ENCODE peak calls at places on chromosomes 1 and 21, in ten cellular contexts. P is kidney, I is Panc1, S is Peyer's patch, J is endodermal cell, C is ovary, O is tibial nerve, F is cardiac muscle cell, A is A673, T is PC-9. M is an unnamed sample.

GRCh38 chr1:92583821-92584760 is 97.4 kb upstream of the GFI1 start:
- DNase-seq in P (no peak), I (no peak), S (no peak), J (no peak), C (no peak), O (no peak), F (no peak), A (no peak), T (peak; percentile 66), M (no peak)

GRCh38 chr1:200979574-200980451 is 43.7 kb downstream of the KIF21B start:
- DNase-seq in P (no peak), I (no peak), S (peak; percentile 45), J (peak; percentile 94), C (no peak), O (no peak), F (no peak), A (peak; percentile 69), T (peak; percentile 47), M (peak; percentile 83)

GRCh38 chr1:113931456-113931855 is 2.3 kb downstream of the HIPK1 start:
- DNase-seq in P (no peak), I (no peak), S (no peak), J (no peak), C (no peak), O (no peak), F (no peak), A (no peak), T (peak; percentile 78), M (no peak)

GRCh38 chr1:203035111-203036000 is 9.1 kb downstream of the PPFIA4 start:
- DNase-seq in P (peak; percentile 59), I (no peak), S (no peak), J (peak; percentile 49), C (no peak), O (no peak), F (peak; percentile 45), A (no peak), T (no peak), M (no peak)

GRCh38 chr21:44453120-44453519 is 2.2 kb upstream of the LRRC3 start:
- DNase-seq in P (no peak), I (no peak), S (no peak), J (no peak), C (no peak), O (no peak), F (no peak), A (no peak), T (no peak), M (no peak)

GRCh38 chr1:53652441-53653199 is 86.3 kb downstream of the GLIS1 start:
- DNase-seq in P (peak; percentile 7), I (no peak), S (no peak), J (no peak), C (no peak), O (no peak), F (no peak), A (no peak), T (no peak), M (no peak)

GRCh38 chr1:179883739-179884138 is 1.7 kb downstream of the TOR1AIP1 start:
- DNase-seq in P (no peak), I (no peak), S (peak; percentile 25), J (peak; percentile 73), C (no peak), O (no peak), F (peak; percentile 28), A (no peak), T (peak; percentile 78), M (no peak)

GRCh38 chr1:38584408-38585037 is 275.0 kb downstream of the RRAGC start:
- DNase-seq in P (no peak), I (no peak), S (no peak), J (peak; percentile 44), C (no peak), O (no peak), F (no peak), A (peak; percentile 76), T (no peak), M (no peak)

GRCh38 chr1:118984086-118984989 is 3.8 kb downstream of the TBX15 start:
- DNase-seq in P (no peak), I (no peak), S (no peak), J (peak; percentile 83), C (no peak), O (no peak), F (peak; percentile 66), A (no peak), T (no peak), M (no peak)

GRCh38 chr1:90851711-90852050 is 134.6 kb upstream of the BARHL2 start:
- DNase-seq in P (no peak), I (no peak), S (no peak), J (no peak), C (no peak), O (no peak), F (no peak), A (no peak), T (no peak), M (no peak)
- TF ChIP-seq CTCF in P (no peak), I (peak; percentile 70), S (no peak), J (no peak), C (no peak), O (no peak), F (no peak), A (no peak), T (peak; percentile 19), M (no peak)

GRCh38 chr1:112625696-112626095 is 6.1 kb downstream of the CAPZA1 start:
- DNase-seq in P (no peak), I (no peak), S (no peak), J (no peak), C (peak; percentile 27), O (no peak), F (peak; percentile 12), A (no peak), T (no peak), M (peak; percentile 39)

GRCh38 chr1:112629256-112629655 is 9.6 kb downstream of the CAPZA1 start:
- DNase-seq in P (no peak), I (no peak), S (no peak), J (no peak), C (no peak), O (no peak), F (no peak), A (no peak), T (no peak), M (no peak)

GRCh38 chr1:112626887-112627286 is 7.3 kb downstream of the CAPZA1 start:
- DNase-seq in P (no peak), I (no peak), S (no peak), J (no peak), C (no peak), O (no peak), F (no peak), A (no peak), T (no peak), M (no peak)

GRCh38 chr1:112628516-112628915 is 8.9 kb downstream of the CAPZA1 start:
- DNase-seq in P (no peak), I (no peak), S (no peak), J (no peak), C (no peak), O (no peak), F (no peak), A (no peak), T (no peak), M (no peak)

DNA sequence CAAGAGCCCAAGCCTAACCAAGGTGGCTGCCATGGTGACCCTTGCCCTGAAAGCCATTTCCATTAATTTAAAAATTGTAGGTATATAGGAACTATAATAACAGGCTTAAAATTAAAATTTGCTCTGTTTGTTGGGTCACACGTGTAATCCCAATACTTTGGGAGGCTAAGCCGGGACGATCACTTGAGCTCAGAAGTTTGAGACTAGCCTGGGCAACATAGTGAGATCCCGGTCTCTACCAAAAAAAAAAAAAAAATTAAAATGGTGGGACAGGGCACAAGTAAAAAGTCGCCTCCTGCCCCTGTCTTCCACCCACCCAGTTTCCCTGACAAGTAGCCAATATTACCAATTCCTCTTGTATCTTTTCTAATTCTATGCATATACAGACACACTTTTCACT is 6.6 kb downstream of the CAPZA1 start:
- DNase-seq in P (no peak), I (no peak), S (no peak), J (no peak), C (no peak), O (no peak), F (no peak), A (no peak), T (no peak), M (no peak)
- H3K4me1 ChIP-seq in P (peaks cover 8% of the 10 kb centered on the region), I (peaks cover 21% of the 10 kb centered on the region), S (peaks cover 4% of the 10 kb centered on the region), J (no peaks in the 10 kb centered on the region), C (peaks cover 3% of the 10 kb centered on the region), O (peaks cover 82% of the 10 kb centered on the region), F (no peaks in the 10 kb centered on the region), A (peaks cover 17% of the 10 kb centered on the region), T (peaks cover 15% of the 10 kb centered on the region), M (no peaks in the 10 kb centered on the region)

DNA sequence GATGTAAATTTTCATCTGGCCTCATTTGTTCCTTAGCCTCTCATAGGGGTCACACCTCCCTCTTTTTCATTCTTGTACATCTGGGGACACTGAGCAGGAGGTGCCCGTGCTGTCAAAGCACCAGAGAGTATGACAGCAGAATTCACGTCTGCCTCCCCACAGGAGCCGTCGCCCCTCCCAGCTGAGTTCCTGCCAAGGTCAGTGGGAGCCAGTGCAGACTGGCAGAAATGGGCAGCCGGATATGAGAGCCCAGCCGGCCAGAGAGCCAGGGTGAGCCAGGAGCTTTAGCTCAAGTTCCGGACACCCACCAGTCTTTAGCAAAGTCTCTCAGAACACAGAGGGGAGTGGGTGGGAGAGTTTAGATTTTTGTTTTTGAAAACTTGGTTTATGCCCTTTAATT is 21.9 kb downstream of the GPR137B start:
- DNase-seq in P (no peak), I (no peak), S (no peak), J (no peak), C (no peak), O (no peak), F (no peak), A (no peak), T (no peak), M (no peak)
- TF ChIP-seq CTCF in P (no peak), I (no peak), S (no peak), J (no peak), C (no peak), O (no peak), F (no peak), A (no peak), T (no peak), M (no peak)

DNA sequence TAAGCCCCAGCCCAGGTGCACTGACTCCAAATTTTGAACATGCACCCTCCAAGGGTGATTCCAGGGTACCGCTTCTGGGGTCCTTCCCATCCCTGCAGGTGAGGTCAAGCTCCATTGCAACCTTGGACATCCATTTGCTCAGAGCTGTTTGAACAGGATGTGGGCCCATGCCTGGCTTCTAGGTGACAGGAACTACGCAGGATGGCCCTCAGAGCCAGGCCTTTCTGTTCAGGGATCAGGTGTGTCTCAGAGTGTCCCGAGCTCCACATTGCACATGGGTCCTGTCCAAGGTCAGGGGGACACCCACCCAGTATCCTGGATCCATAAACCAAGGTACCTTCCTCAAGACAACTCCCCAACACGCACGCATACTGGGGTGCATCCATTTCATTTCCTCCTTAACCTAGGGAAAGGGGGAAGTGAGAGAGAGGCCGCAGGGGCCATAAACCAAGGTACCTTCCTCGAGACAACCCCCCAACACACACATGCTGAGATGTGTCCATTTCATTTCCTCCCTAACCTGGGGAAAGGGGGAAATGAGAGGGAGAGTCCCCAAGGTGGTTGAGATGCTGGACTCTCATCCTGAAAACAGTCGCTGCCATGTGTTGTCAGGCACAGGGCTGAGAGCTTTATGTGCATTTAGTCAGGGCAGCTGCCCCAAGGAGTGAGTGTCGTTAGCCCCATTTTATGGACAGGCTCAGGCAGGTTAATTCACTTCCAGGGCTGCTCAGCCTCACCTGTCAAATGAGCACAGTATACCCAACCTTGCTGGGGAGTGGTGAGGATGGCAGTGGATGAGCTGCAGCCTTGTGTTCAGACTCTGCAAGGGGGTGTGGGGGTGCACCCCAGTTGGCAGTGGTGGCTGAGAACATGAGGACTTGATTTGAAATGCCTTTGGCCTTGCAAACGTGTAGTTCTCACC is 2.1 kb downstream of the SLC66A1 start:
- DNase-seq in P (no peak), I (no peak), S (peak; percentile 55), J (no peak), C (no peak), O (no peak), F (no peak), A (no peak), T (no peak), M (no peak)
- H3K4me1 ChIP-seq in P (peaks cover 12% of the 10 kb centered on the region), I (peaks cover 18% of the 10 kb centered on the region), S (peaks cover 17% of the 10 kb centered on the region), J (peaks cover 3% of the 10 kb centered on the region), C (peaks cover 14% of the 10 kb centered on the region), O (peaks cover 64% of the 10 kb centered on the region), F (no peaks in the 10 kb centered on the region), A (peaks cover 7% of the 10 kb centered on the region), T (peaks cover 11% of the 10 kb centered on the region), M (no peaks in the 10 kb centered on the region)